ENCODE peak calls at places on chromosomes 7 and 10, in six cellular contexts. One of them, this sample, is unnamed.

GRCh38 chr10:119005377-119006043 is 24.0 kb upstream of the NANOS1 start:
- DNase-seq in IMR-90: peak
- DNase-seq in HepG2: no peak
- DNase-seq in GM12878: no peak
- DNase-seq in A549: no peak
- DNase-seq in K562: no peak
- DNase-seq in this sample: no peak

GRCh38 chr10:106625761-106626160 is 538.7 kb downstream of the SORCS1 start:
- DNase-seq in K562: no peak
- DNase-seq in IMR-90: no peak
- DNase-seq in HepG2: no peak
- DNase-seq in GM12878: no peak
- DNase-seq in A549: no peak
- DNase-seq in this sample: no peak

GRCh38 chr10:68816796-68817412 is 10.4 kb upstream of the STOX1 start:
- DNase-seq in A549: no peak
- DNase-seq in HepG2: no peak
- DNase-seq in IMR-90: no peak
- DNase-seq in GM12878: no peak
- DNase-seq in K562: no peak
- DNase-seq in this sample: no peak

GRCh38 chr10:11178606-11179221 is 161.0 kb downstream of the CELF2 start:
- DNase-seq in HepG2: no peak
- DNase-seq in IMR-90: peak
- DNase-seq in A549: no peak
- DNase-seq in GM12878: peak
- DNase-seq in K562: peak
- DNase-seq in this sample: peak

GRCh38 chr7:88851220-88851619 is 55.7 kb upstream of the TEX47 start:
- DNase-seq in K562: no peak
- DNase-seq in IMR-90: no peak
- DNase-seq in A549: no peak
- DNase-seq in HepG2: no peak
- DNase-seq in GM12878: no peak
- DNase-seq in this sample: no peak

GRCh38 chr10:116771101-116771705 is 28.8 kb upstream of the HSPA12A start:
- DNase-seq in IMR-90: peak
- DNase-seq in A549: peak
- DNase-seq in K562: no peak
- DNase-seq in HepG2: peak
- DNase-seq in GM12878: no peak
- DNase-seq in this sample: no peak

GRCh38 chr7:81690251-81690650 is 79.6 kb downstream of the HGF start:
- DNase-seq in A549: no peak
- DNase-seq in GM12878: no peak
- DNase-seq in HepG2: no peak
- DNase-seq in K562: no peak
- DNase-seq in IMR-90: no peak
- DNase-seq in this sample: no peak

GRCh38 chr10:77459905-77460304 is 177.7 kb downstream of the KCNMA1 start:
- DNase-seq in K562: no peak
- DNase-seq in IMR-90: no peak
- DNase-seq in HepG2: no peak
- DNase-seq in A549: no peak
- DNase-seq in GM12878: no peak
- DNase-seq in this sample: no peak

GRCh38 chr10:69359089-69360025 is 57.4 kb downstream of the TACR2 start:
- DNase-seq in K562: no peak
- DNase-seq in GM12878: no peak
- DNase-seq in HepG2: no peak
- DNase-seq in A549: no peak
- DNase-seq in IMR-90: no peak
- DNase-seq in this sample: no peak

GRCh38 chr7:51455513-51455912 is 138.9 kb upstream of the COBL start:
- DNase-seq in HepG2: no peak
- DNase-seq in IMR-90: no peak
- DNase-seq in GM12878: no peak
- DNase-seq in K562: no peak
- DNase-seq in A549: no peak
- DNase-seq in this sample: no peak

GRCh38 chr10:12364559-12364958 is 15.2 kb downstream of the CAMK1D start:
- DNase-seq in HepG2: no peak
- DNase-seq in IMR-90: no peak
- DNase-seq in GM12878: no peak
- DNase-seq in A549: no peak
- DNase-seq in K562: no peak
- DNase-seq in this sample: no peak

GRCh38 chr7:13946181-13946580 is 43.3 kb downstream of the ETV1 start:
- DNase-seq in K562: no peak
- DNase-seq in HepG2: no peak
- DNase-seq in IMR-90: peak
- DNase-seq in A549: no peak
- DNase-seq in GM12878: no peak
- DNase-seq in this sample: no peak

GRCh38 chr7:95910341-95910740 is 138.0 kb downstream of the DYNC1I1 start:
- DNase-seq in IMR-90: no peak
- DNase-seq in HepG2: no peak
- DNase-seq in A549: no peak
- DNase-seq in K562: no peak
- DNase-seq in GM12878: no peak
- DNase-seq in this sample: no peak

GRCh38 chr10:79502561-79503309 is 9.6 kb upstream of the EIF5AL1 start:
- DNase-seq in IMR-90: no peak
- DNase-seq in GM12878: no peak
- DNase-seq in HepG2: peak
- DNase-seq in A549: peak
- DNase-seq in K562: peak
- DNase-seq in this sample: peak

GRCh38 chr7:89666436-89666835 is 487.8 kb upstream of the STEAP1 start:
- DNase-seq in IMR-90: no peak
- DNase-seq in A549: no peak
- DNase-seq in HepG2: no peak
- DNase-seq in K562: no peak
- DNase-seq in GM12878: no peak
- DNase-seq in this sample: no peak

GRCh38 chr10:43287056-43288007 is 20.5 kb upstream of the RASGEF1A start:
- DNase-seq in GM12878: peak
- DNase-seq in A549: peak
- DNase-seq in HepG2: no peak
- DNase-seq in IMR-90: no peak
- DNase-seq in K562: no peak
- DNase-seq in this sample: no peak

GRCh38 chr10:76086571-76087260 is 655.3 kb downstream of the LRMDA start:
- DNase-seq in A549: peak
- DNase-seq in HepG2: peak
- DNase-seq in GM12878: peak
- DNase-seq in IMR-90: peak
- DNase-seq in K562: peak
- DNase-seq in this sample: peak

GRCh38 chr10:96124230-96125141 is 5.6 kb upstream of the ZNF518A start:
- DNase-seq in HepG2: peak
- DNase-seq in GM12878: no peak
- DNase-seq in IMR-90: peak
- DNase-seq in K562: peak
- DNase-seq in A549: peak
- DNase-seq in this sample: peak

GRCh38 chr7:11786186-11786585 is 45.8 kb downstream of the THSD7A start:
- DNase-seq in HepG2: no peak
- DNase-seq in IMR-90: no peak
- DNase-seq in K562: no peak
- DNase-seq in GM12878: no peak
- DNase-seq in A549: peak
- DNase-seq in this sample: no peak

GRCh38 chr7:131568510-131568909 is 12.1 kb upstream of the PODXL start:
- DNase-seq in GM12878: no peak
- DNase-seq in A549: no peak
- DNase-seq in IMR-90: no peak
- DNase-seq in HepG2: no peak
- DNase-seq in K562: no peak
- DNase-seq in this sample: no peak

GRCh38 chr10:11530806-11531205 is 80.6 kb downstream of the USP6NL start:
- DNase-seq in A549: no peak
- DNase-seq in K562: no peak
- DNase-seq in HepG2: no peak
- DNase-seq in IMR-90: no peak
- DNase-seq in GM12878: no peak
- DNase-seq in this sample: no peak

GRCh38 chr10:19904202-19904661 is 88.0 kb downstream of the PLXDC2 start:
- DNase-seq in HepG2: no peak
- DNase-seq in GM12878: peak
- DNase-seq in IMR-90: peak
- DNase-seq in A549: no peak
- DNase-seq in K562: no peak
- DNase-seq in this sample: no peak

GRCh38 chr10:35640474-35640873 is 1.6 kb downstream of the FZD8 start:
- DNase-seq in K562: peak
- DNase-seq in IMR-90: peak
- DNase-seq in HepG2: peak
- DNase-seq in GM12878: no peak
- DNase-seq in A549: peak
- DNase-seq in this sample: peak

GRCh38 chr7:16460789-16461465 is 4.6 kb downstream of the SOSTDC1 start:
- DNase-seq in GM12878: no peak
- DNase-seq in A549: no peak
- DNase-seq in IMR-90: no peak
- DNase-seq in K562: no peak
- DNase-seq in HepG2: no peak
- DNase-seq in this sample: no peak

GRCh38 chr7:2932761-2933251 is 88.7 kb upstream of the GNA12 start:
- DNase-seq in GM12878: no peak
- DNase-seq in IMR-90: no peak
- DNase-seq in HepG2: no peak
- DNase-seq in K562: no peak
- DNase-seq in A549: no peak
- DNase-seq in this sample: peak

GRCh38 chr7:47390914-47391313 is 191.0 kb downstream of the TNS3 start:
- DNase-seq in HepG2: no peak
- DNase-seq in GM12878: no peak
- DNase-seq in K562: no peak
- DNase-seq in A549: no peak
- DNase-seq in IMR-90: no peak
- DNase-seq in this sample: no peak
- TF ChIP-seq SMC3 in HepG2: no peak
- TF ChIP-seq SMC3 in GM12878: no peak
- TF ChIP-seq SMC3 in K562: no peak
- TF ChIP-seq SMC3 in A549: no peak
- TF ChIP-seq SMC3 in IMR-90: no peak
- TF ChIP-seq SMC3 in this sample: no peak

DNA sequence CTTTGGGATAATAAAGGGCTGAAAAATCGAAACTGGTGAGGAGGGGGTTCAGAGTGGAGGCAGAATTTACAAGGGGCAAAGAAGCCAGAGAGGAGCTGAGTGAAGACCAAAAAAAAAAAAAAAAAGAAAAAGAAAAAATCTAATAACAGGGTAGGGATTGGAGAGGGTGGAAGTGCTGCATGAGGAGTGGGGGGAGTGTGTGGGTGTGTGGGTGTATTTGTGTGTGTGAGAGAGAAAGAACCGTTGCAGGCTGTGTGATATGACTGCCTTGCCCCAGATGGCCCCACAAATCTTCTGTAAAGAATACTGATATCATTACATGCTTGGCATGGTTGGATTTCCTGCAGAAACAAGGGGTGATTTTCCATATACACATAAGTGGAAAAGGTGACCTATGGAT is 207.8 kb upstream of the IMMP2L start:
- DNase-seq in IMR-90: no peak
- DNase-seq in A549: no peak
- DNase-seq in HepG2: no peak
- DNase-seq in GM12878: no peak
- DNase-seq in K562: no peak
- DNase-seq in this sample: no peak
- TF ChIP-seq SMC3 in IMR-90: no peak
- TF ChIP-seq SMC3 in A549: no peak
- TF ChIP-seq SMC3 in HepG2: no peak
- TF ChIP-seq SMC3 in GM12878: no peak
- TF ChIP-seq SMC3 in K562: no peak
- TF ChIP-seq SMC3 in this sample: no peak

GRCh38 chr10:639751-640672 is 49.5 kb downstream of the DIP2C start:
- DNase-seq in A549: no peak
- DNase-seq in K562: no peak
- DNase-seq in IMR-90: no peak
- DNase-seq in HepG2: no peak
- DNase-seq in GM12878: no peak
- DNase-seq in this sample: no peak
- TF ChIP-seq SMC3 in A549: no peak
- TF ChIP-seq SMC3 in K562: no peak
- TF ChIP-seq SMC3 in IMR-90: no peak
- TF ChIP-seq SMC3 in HepG2: no peak
- TF ChIP-seq SMC3 in GM12878: no peak
- TF ChIP-seq SMC3 in this sample: no peak

GRCh38 chr10:30985552-30985951 is 46.1 kb downstream of the ZNF438 start:
- DNase-seq in IMR-90: peak
- DNase-seq in A549: no peak
- DNase-seq in HepG2: no peak
- DNase-seq in K562: no peak
- DNase-seq in GM12878: no peak
- DNase-seq in this sample: no peak

GRCh38 chr10:30984563-30985328 is 46.9 kb downstream of the ZNF438 start:
- DNase-seq in GM12878: no peak
- DNase-seq in HepG2: no peak
- DNase-seq in A549: no peak
- DNase-seq in K562: no peak
- DNase-seq in IMR-90: no peak
- DNase-seq in this sample: no peak

GRCh38 chr10:30986027-30986672 is 45.5 kb downstream of the ZNF438 start:
- DNase-seq in A549: no peak
- DNase-seq in IMR-90: peak
- DNase-seq in K562: no peak
- DNase-seq in HepG2: no peak
- DNase-seq in GM12878: no peak
- DNase-seq in this sample: no peak

GRCh38 chr10:30988831-30989458 is 42.7 kb downstream of the ZNF438 start:
- DNase-seq in A549: no peak
- DNase-seq in IMR-90: peak
- DNase-seq in HepG2: no peak
- DNase-seq in K562: no peak
- DNase-seq in GM12878: no peak
- DNase-seq in this sample: no peak

DNA sequence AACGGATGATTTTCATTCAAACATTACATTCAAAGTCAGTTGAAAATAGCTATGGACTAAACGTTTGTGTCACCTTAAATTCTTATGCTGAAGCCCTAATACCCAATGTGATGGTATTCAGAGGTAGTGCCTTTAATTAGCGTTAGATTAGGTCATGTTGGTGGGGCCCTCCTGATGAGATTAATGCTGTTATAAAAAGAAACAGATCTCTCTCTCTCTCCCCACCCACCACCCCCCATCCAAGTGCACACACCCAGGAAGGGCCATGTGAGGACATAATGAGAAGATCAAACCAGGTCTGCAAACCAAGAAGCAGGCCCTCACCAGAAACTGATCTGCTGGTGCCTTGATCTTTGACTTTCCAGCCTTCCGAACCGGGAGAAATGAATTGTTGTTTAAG is 44.2 kb downstream of the ZNF438 start:
- DNase-seq in HepG2: no peak
- DNase-seq in GM12878: no peak
- DNase-seq in K562: no peak
- DNase-seq in IMR-90: no peak
- DNase-seq in A549: no peak
- DNase-seq in this sample: no peak
- TF ChIP-seq SMC3 in HepG2: no peak
- TF ChIP-seq SMC3 in GM12878: no peak
- TF ChIP-seq SMC3 in K562: no peak
- TF ChIP-seq SMC3 in IMR-90: no peak
- TF ChIP-seq SMC3 in A549: no peak
- TF ChIP-seq SMC3 in this sample: no peak

This sample was measured in SK-N-SH.